ENCODE peak calls at places on chromosomes 5 and 9, in seven cellular contexts. R is body of pancreas, K is adrenal gland, Y is BE2C, A is AG04450, I is K562, H is ovary. X is an unnamed sample.
A peak's percentile ranks its signal among the peaks of the same experiment; 100 is the strongest.

GRCh38 chr9:94801242-94801641 is 74.7 kb downstream of the AOPEP start:
- DNase-seq in R (no peak), K (no peak), Y (no peak), A (no peak), I (no peak), H (no peak), X (no peak)

GRCh38 chr5:45113726-45114125 is 305.0 kb downstream of the MRPS30 start:
- DNase-seq in R (no peak), K (no peak), Y (no peak), A (no peak), I (no peak), H (no peak), X (no peak)

GRCh38 chr9:120009856-120010255 is 570.1 kb downstream of the CDK5RAP2 start:
- DNase-seq in R (no peak), K (no peak), Y (no peak), A (no peak), I (no peak), H (no peak), X (no peak)

GRCh38 chr9:121717141-121717749 is 65.8 kb downstream of the DAB2IP start:
- DNase-seq in R (no peak), K (no peak), Y (no peak), A (no peak), I (no peak), H (no peak), X (no peak)

GRCh38 chr9:133090187-133090586 is 28.4 kb downstream of the CEL start:
- DNase-seq in R (no peak), K (no peak), Y (peak; percentile 65), A (no peak), I (no peak), H (no peak), X (no peak)

GRCh38 chr5:35197351-35197750 is 32.9 kb downstream of the PRLR start:
- DNase-seq in R (no peak), K (no peak), Y (no peak), A (no peak), I (no peak), H (no peak), X (no peak)

GRCh38 chr9:21334969-21335632 is at the start of gene KLHL9:
- DNase-seq in R (peak; percentile 95), K (peak; percentile 94), Y (peak; percentile 93), A (peak; percentile 82), I (no peak), H (peak; percentile 93), X (peak; percentile 41)

GRCh38 chr5:16461026-16461425 is 4.6 kb downstream of the ZNF622 start:
- DNase-seq in R (no peak), K (no peak), Y (no peak), A (peak; percentile 23), I (no peak), H (no peak), X (no peak)

GRCh38 chr5:1513326-1514026 is 10.3 kb downstream of the LPCAT1 start:
- DNase-seq in R (no peak), K (peak; percentile 1), Y (no peak), A (no peak), I (no peak), H (peak; percentile 10), X (no peak)

GRCh38 chr5:100142607-100143006 is 392.6 kb upstream of the FAM174A start:
- DNase-seq in R (no peak), K (no peak), Y (no peak), A (no peak), I (no peak), H (no peak), X (no peak)

GRCh38 chr5:40678021-40678939 is 1.4 kb upstream of the PTGER4 start:
- DNase-seq in R (no peak), K (no peak), Y (no peak), A (no peak), I (no peak), H (no peak), X (no peak)

GRCh38 chr9:13596383-13596970 is 317.0 kb upstream of the MPDZ start:
- DNase-seq in R (no peak), K (no peak), Y (no peak), A (no peak), I (no peak), H (no peak), X (no peak)

GRCh38 chr5:101505891-101506570 is 602.9 kb upstream of the ST8SIA4 start:
- DNase-seq in R (no peak), K (no peak), Y (no peak), A (no peak), I (no peak), H (no peak), X (no peak)

GRCh38 chr5:113034182-113034773 is 57.7 kb downstream of the DCP2 start:
- DNase-seq in R (no peak), K (no peak), Y (peak; percentile 33), A (no peak), I (no peak), H (no peak), X (no peak)

GRCh38 chr9:17799383-17799782 is 220.5 kb downstream of the SH3GL2 start:
- DNase-seq in R (no peak), K (no peak), Y (no peak), A (no peak), I (no peak), H (no peak), X (no peak)

GRCh38 chr9:124800306-124801259 is 23.6 kb downstream of the OLFML2A start:
- DNase-seq in R (peak; percentile 68), K (peak; percentile 73), Y (peak; percentile 39), A (no peak), I (no peak), H (no peak), X (no peak)

GRCh38 chr5:103690676-103691075 is 128.1 kb upstream of the NUDT12 start:
- DNase-seq in R (no peak), K (no peak), Y (no peak), A (no peak), I (no peak), H (no peak), X (no peak)

GRCh38 chr5:96788112-96788749 is 19.5 kb downstream of the ERAP1 start:
- DNase-seq in R (no peak), K (no peak), Y (no peak), A (no peak), I (no peak), H (no peak), X (no peak)

GRCh38 chr5:50744761-50745160 is 78.3 kb downstream of the PARP8 start:
- DNase-seq in R (no peak), K (no peak), Y (no peak), A (peak; percentile 23), I (no peak), H (no peak), X (no peak)

GRCh38 chr9:88182501-88182900 is 44.2 kb upstream of the SPATA31C2 start:
- DNase-seq in R (no peak), K (no peak), Y (no peak), A (no peak), I (no peak), H (no peak), X (no peak)

GRCh38 chr9:88183798-88184495 is 45.7 kb upstream of the SPATA31C2 start:
- DNase-seq in R (no peak), K (no peak), Y (no peak), A (no peak), I (no peak), H (no peak), X (no peak)

GRCh38 chr9:88187631-88188030 is 49.4 kb upstream of the SPATA31C2 start:
- DNase-seq in R (no peak), K (no peak), Y (no peak), A (peak; percentile 13), I (no peak), H (no peak), X (no peak)

GRCh38 chr9:88186495-88187110 is 48.3 kb upstream of the SPATA31C2 start:
- DNase-seq in R (no peak), K (no peak), Y (no peak), A (no peak), I (no peak), H (no peak), X (no peak)

GRCh38 chr9:88184986-88185385 is 46.7 kb upstream of the SPATA31C2 start:
- DNase-seq in R (no peak), K (no peak), Y (peak; percentile 65), A (no peak), I (no peak), H (no peak), X (no peak)
- H3K9me3 ChIP-seq in R (no peaks in the 10 kb centered on the region), K (no peaks in the 10 kb centered on the region), Y (no peaks in the 10 kb centered on the region), A (peaks cover 3% of the 10 kb centered on the region), I (no peaks in the 10 kb centered on the region), H (no peaks in the 10 kb centered on the region), X (no peaks in the 10 kb centered on the region)

DNA sequence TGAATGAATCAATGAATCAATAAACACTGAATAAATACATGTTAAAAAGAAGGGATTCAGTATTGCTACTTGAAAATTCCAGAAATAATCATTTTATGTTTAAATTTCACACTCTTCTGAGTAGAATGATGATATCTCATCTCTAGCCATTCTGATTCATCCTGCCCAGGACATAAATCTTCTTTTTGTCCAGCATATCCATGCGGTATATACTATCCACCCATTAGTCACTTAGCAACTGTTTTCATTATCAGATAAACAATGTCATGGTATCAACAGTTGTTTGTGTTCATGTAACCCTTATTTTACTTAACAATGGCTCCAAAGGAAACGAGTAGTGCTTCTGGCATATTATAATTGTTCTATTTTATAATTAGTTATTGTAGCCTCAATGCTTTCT is 432.4 kb upstream of the SMC2 start:
- DNase-seq in R (no peak), K (no peak), Y (no peak), A (no peak), I (no peak), H (no peak), X (no peak)
- H3K9me3 ChIP-seq in R (no peaks in the 10 kb centered on the region), K (no peaks in the 10 kb centered on the region), Y (no peaks in the 10 kb centered on the region), A (peaks cover 7% of the 10 kb centered on the region), I (no peaks in the 10 kb centered on the region), H (no peaks in the 10 kb centered on the region), X (no peaks in the 10 kb centered on the region)

DNA sequence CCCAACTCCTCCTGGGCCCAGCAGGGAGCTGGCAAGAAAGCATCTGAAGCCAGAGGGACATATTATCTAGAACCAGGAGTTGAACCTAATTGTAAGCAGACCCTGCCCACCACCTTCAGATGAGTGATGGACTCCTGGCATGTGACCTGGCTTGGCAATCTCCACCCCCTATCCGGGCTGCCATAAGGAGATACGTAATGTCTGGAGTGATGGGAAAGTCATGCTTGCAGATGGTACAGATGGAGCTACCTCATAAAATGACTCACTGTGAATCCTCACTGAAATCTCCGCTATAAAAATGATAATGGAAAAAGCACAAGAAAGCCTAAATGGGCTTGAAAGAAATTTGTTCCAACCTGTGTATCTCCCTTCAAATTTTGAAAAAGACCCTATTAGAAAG is 157.5 kb downstream of the DMRT2 start:
- DNase-seq in R (no peak), K (no peak), Y (no peak), A (peak; percentile 7), I (no peak), H (no peak), X (no peak)
- H3K9me3 ChIP-seq in R (no peaks in the 10 kb centered on the region), K (no peaks in the 10 kb centered on the region), Y (no peaks in the 10 kb centered on the region), A (no peaks in the 10 kb centered on the region), I (no peaks in the 10 kb centered on the region), H (no peaks in the 10 kb centered on the region), X (no peaks in the 10 kb centered on the region)

DNA sequence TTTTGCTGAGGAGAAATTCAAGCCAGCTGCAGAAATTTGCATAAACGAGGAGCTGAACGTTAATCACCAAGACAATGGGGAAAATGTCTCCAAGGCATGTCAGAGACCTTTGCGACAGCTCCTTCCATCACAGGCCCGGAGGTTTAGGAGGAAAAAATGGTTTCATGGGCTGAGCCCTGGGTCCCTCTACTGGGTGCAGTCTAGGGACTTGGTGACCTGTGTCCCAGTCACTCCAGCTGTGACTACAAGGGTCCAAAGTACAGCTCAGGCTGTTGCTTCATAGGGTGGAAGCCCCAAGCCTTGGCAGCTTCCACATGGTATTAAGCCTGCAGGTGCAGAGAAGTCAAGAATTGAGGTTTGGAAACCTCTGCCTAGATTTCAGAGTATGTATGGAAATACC is 207.5 kb downstream of the DENND1A start:
- DNase-seq in R (no peak), K (no peak), Y (no peak), A (no peak), I (no peak), H (no peak), X (no peak)
- H3K9me3 ChIP-seq in R (no peaks in the 10 kb centered on the region), K (no peaks in the 10 kb centered on the region), Y (peaks cover 3% of the 10 kb centered on the region), A (peaks cover 3% of the 10 kb centered on the region), I (peaks cover 8% of the 10 kb centered on the region), H (no peaks in the 10 kb centered on the region), X (peaks cover 13% of the 10 kb centered on the region)

GRCh38 chr9:118189615-118190014 is 485.4 kb downstream of the TLR4 start:
- DNase-seq in R (no peak), K (no peak), Y (no peak), A (no peak), I (no peak), H (no peak), X (no peak)
- H3K9me3 ChIP-seq in R (no peaks in the 10 kb centered on the region), K (no peaks in the 10 kb centered on the region), Y (no peaks in the 10 kb centered on the region), A (peaks cover 19% of the 10 kb centered on the region), I (no peaks in the 10 kb centered on the region), H (no peaks in the 10 kb centered on the region), X (peaks cover 6% of the 10 kb centered on the region)